ENCODE peak calls at places on chromosome 13, in four cellular contexts. Z, Y, C and W are unnamed samples.

GRCh38 chr13:50449465-50449864 is 394.0 kb downstream of the DLEU7 start:
- DNase-seq in Z (no peak), Y (no peak), C (no peak), W (no peak)

GRCh38 chr13:59750860-59751259 is 412.9 kb downstream of the DIAPH3 start:
- DNase-seq in C (no peak), Z (no peak), Y (no peak), W (no peak)

GRCh38 chr13:91292630-91293221 is 54.8 kb upstream of the MIR17HG start:
- DNase-seq in C (no peak), Z (no peak), Y (no peak), W (no peak)

GRCh38 chr13:109479991-109480696 is 306.2 kb downstream of the IRS2 start:
- DNase-seq in C (no peak), Y (no peak), Z (no peak), W (peak; percentile 38)

GRCh38 chr13:111204438-111205177 is 89.5 kb downstream of the ARHGEF7 start:
- DNase-seq in Z (no peak), Y (no peak), C (peak; percentile 80), W (peak; percentile 31)

GRCh38 chr13:30864352-30865130 is 41.5 kb upstream of the MEDAG start:
- DNase-seq in C (peak; percentile 72), Y (no peak), Z (no peak), W (no peak)

GRCh38 chr13:83450586-83450985 is 431.7 kb downstream of the SLITRK1 start:
- DNase-seq in Y (no peak), Z (no peak), C (no peak), W (no peak)

GRCh38 chr13:61039302-61039701 is 376.3 kb downstream of the PCDH20 start:
- DNase-seq in Y (no peak), C (no peak), Z (no peak), W (no peak)

GRCh38 chr13:110637747-110638146 is 22.4 kb downstream of the NAXD start:
- DNase-seq in Z (no peak), C (no peak), Y (no peak), W (no peak)

GRCh38 chr13:23619073-23619855 is 49.1 kb downstream of the TNFRSF19 start:
- DNase-seq in Y (no peak), C (no peak), Z (no peak), W (no peak)

GRCh38 chr13:33286143-33286542 is 588 bp upstream of the STARD13 start:
- DNase-seq in C (no peak), Z (no peak), Y (peak; percentile 35), W (no peak)

GRCh38 chr13:33146843-33147611 is 130.8 kb downstream of the KL start:
- DNase-seq in Z (no peak), C (no peak), Y (no peak), W (no peak)

GRCh38 chr13:35848316-35848715 is 282.9 kb downstream of the DCLK1 start:
- DNase-seq in Z (no peak), C (no peak), Y (no peak), W (no peak)

GRCh38 chr13:112779856-112780604 is 90.2 kb downstream of the ATP11A start:
- DNase-seq in Z (no peak), C (no peak), Y (no peak), W (no peak)

GRCh38 chr13:43822969-43823368 is 36.2 kb upstream of the ENOX1 start:
- DNase-seq in C (no peak), Z (no peak), Y (no peak), W (no peak)

GRCh38 chr13:50382511-50382910 is 367.3 kb downstream of the KCNRG start:
- DNase-seq in C (no peak), Z (no peak), Y (no peak), W (no peak)

GRCh38 chr13:103288114-103288513 is 221.9 kb upstream of the SLC10A2 start:
- DNase-seq in Y (no peak), C (no peak), Z (no peak), W (no peak)

GRCh38 chr13:114072421-114072820 is 60.0 kb downstream of the RASA3 start:
- DNase-seq in Z (no peak), C (no peak), Y (no peak), W (no peak)

GRCh38 chr13:45847554-45848224 is 3.9 kb downstream of the SIAH3 start:
- DNase-seq in Z (peak; percentile 42), C (no peak), Y (peak; percentile 59), W (peak; percentile 39)

GRCh38 chr13:107450931-107451330 is 764.4 kb downstream of the LIG4 start:
- DNase-seq in Z (no peak), Y (no peak), C (peak; percentile 36), W (peak; percentile 30)

GRCh38 chr13:73754727-73755292 is 379.4 kb downstream of the KLF12 start:
- DNase-seq in C (no peak), Z (peak; percentile 32), Y (peak; percentile 96), W (peak; percentile 31)

GRCh38 chr13:30113983-30114491 is 193.3 kb downstream of the KATNAL1 start:
- DNase-seq in C (no peak), Z (peak; percentile 19), Y (peak; percentile 53), W (no peak)

GRCh38 chr13:44312898-44313551 is 60.6 kb upstream of the SERP2 start:
- DNase-seq in Z (peak; percentile 8), C (no peak), Y (peak; percentile 87), W (no peak)

GRCh38 chr13:110524484-110525254 is 36.9 kb downstream of the RAB20 start:
- DNase-seq in Z (peak; percentile 28), C (no peak), Y (peak; percentile 89), W (peak; percentile 69)